ENCODE peak calls at places on chromosome 13, in ten cellular contexts. One of them, this sample, is unnamed.

GRCh38 chr13:113557013-113557412 is 27.5 kb upstream of the TFDP1 start:
- DNase-seq in esophagus squamous epithelium: no peak
- DNase-seq in right lobe of liver: no peak
- DNase-seq in naive thymus-derived CD4-positive, alpha-beta T cell: no peak
- DNase-seq in caudate nucleus: no peak
- DNase-seq in psoas muscle: no peak
- DNase-seq in mammary epithelial cell: no peak
- DNase-seq in colonic mucosa: peak; percentile 9
- DNase-seq in CD4-positive, alpha-beta T cell: no peak
- DNase-seq in foreskin keratinocyte: no peak
- DNase-seq in this sample: no peak

GRCh38 chr13:22801402-22802003 is 379.3 kb upstream of the SGCG start:
- DNase-seq in esophagus squamous epithelium: no peak
- DNase-seq in right lobe of liver: no peak
- DNase-seq in naive thymus-derived CD4-positive, alpha-beta T cell: no peak
- DNase-seq in caudate nucleus: no peak
- DNase-seq in psoas muscle: no peak
- DNase-seq in mammary epithelial cell: no peak
- DNase-seq in colonic mucosa: no peak
- DNase-seq in CD4-positive, alpha-beta T cell: no peak
- DNase-seq in foreskin keratinocyte: peak; percentile 8
- DNase-seq in this sample: no peak

GRCh38 chr13:27339299-27339698 is 68.7 kb downstream of the RASL11A start:
- DNase-seq in esophagus squamous epithelium: no peak
- DNase-seq in right lobe of liver: no peak
- DNase-seq in naive thymus-derived CD4-positive, alpha-beta T cell: no peak
- DNase-seq in caudate nucleus: no peak
- DNase-seq in psoas muscle: no peak
- DNase-seq in mammary epithelial cell: peak; percentile 20
- DNase-seq in colonic mucosa: peak; percentile 38
- DNase-seq in CD4-positive, alpha-beta T cell: no peak
- DNase-seq in foreskin keratinocyte: no peak
- DNase-seq in this sample: peak; percentile 71

GRCh38 chr13:100515410-100515800 is 73.2 kb downstream of the GGACT start:
- DNase-seq in esophagus squamous epithelium: no peak
- DNase-seq in right lobe of liver: no peak
- DNase-seq in naive thymus-derived CD4-positive, alpha-beta T cell: no peak
- DNase-seq in caudate nucleus: no peak
- DNase-seq in psoas muscle: no peak
- DNase-seq in mammary epithelial cell: no peak
- DNase-seq in colonic mucosa: no peak
- DNase-seq in CD4-positive, alpha-beta T cell: no peak
- DNase-seq in foreskin keratinocyte: no peak
- DNase-seq in this sample: no peak

GRCh38 chr13:21710163-21710562 is 39.3 kb downstream of the FGF9 start:
- DNase-seq in esophagus squamous epithelium: no peak
- DNase-seq in right lobe of liver: no peak
- DNase-seq in naive thymus-derived CD4-positive, alpha-beta T cell: no peak
- DNase-seq in caudate nucleus: no peak
- DNase-seq in psoas muscle: no peak
- DNase-seq in mammary epithelial cell: no peak
- DNase-seq in colonic mucosa: no peak
- DNase-seq in CD4-positive, alpha-beta T cell: no peak
- DNase-seq in foreskin keratinocyte: no peak
- DNase-seq in this sample: no peak

GRCh38 chr13:97239306-97239705 is 17.2 kb downstream of the MBNL2 start:
- DNase-seq in esophagus squamous epithelium: no peak
- DNase-seq in right lobe of liver: no peak
- DNase-seq in naive thymus-derived CD4-positive, alpha-beta T cell: no peak
- DNase-seq in caudate nucleus: no peak
- DNase-seq in psoas muscle: no peak
- DNase-seq in mammary epithelial cell: no peak
- DNase-seq in colonic mucosa: no peak
- DNase-seq in CD4-positive, alpha-beta T cell: no peak
- DNase-seq in foreskin keratinocyte: no peak
- DNase-seq in this sample: no peak

GRCh38 chr13:114141261-114141996 is 9.0 kb upstream of the RASA3 start:
- DNase-seq in esophagus squamous epithelium: no peak
- DNase-seq in right lobe of liver: no peak
- DNase-seq in naive thymus-derived CD4-positive, alpha-beta T cell: no peak
- DNase-seq in caudate nucleus: no peak
- DNase-seq in psoas muscle: no peak
- DNase-seq in mammary epithelial cell: no peak
- DNase-seq in colonic mucosa: no peak
- DNase-seq in CD4-positive, alpha-beta T cell: no peak
- DNase-seq in foreskin keratinocyte: no peak
- DNase-seq in this sample: no peak

GRCh38 chr13:84605927-84606326 is 723.7 kb upstream of the SLITRK1 start:
- DNase-seq in esophagus squamous epithelium: no peak
- DNase-seq in right lobe of liver: no peak
- DNase-seq in naive thymus-derived CD4-positive, alpha-beta T cell: no peak
- DNase-seq in caudate nucleus: no peak
- DNase-seq in psoas muscle: no peak
- DNase-seq in mammary epithelial cell: no peak
- DNase-seq in colonic mucosa: no peak
- DNase-seq in CD4-positive, alpha-beta T cell: no peak
- DNase-seq in foreskin keratinocyte: no peak
- DNase-seq in this sample: no peak

GRCh38 chr13:30884543-30884942 is 21.5 kb upstream of the MEDAG start:
- DNase-seq in esophagus squamous epithelium: no peak
- DNase-seq in right lobe of liver: no peak
- DNase-seq in naive thymus-derived CD4-positive, alpha-beta T cell: no peak
- DNase-seq in caudate nucleus: no peak
- DNase-seq in psoas muscle: no peak
- DNase-seq in mammary epithelial cell: no peak
- DNase-seq in colonic mucosa: no peak
- DNase-seq in CD4-positive, alpha-beta T cell: no peak
- DNase-seq in foreskin keratinocyte: no peak
- DNase-seq in this sample: no peak

GRCh38 chr13:41622545-41623429 is 165.4 kb downstream of the RGCC start:
- DNase-seq in esophagus squamous epithelium: no peak
- DNase-seq in right lobe of liver: no peak
- DNase-seq in naive thymus-derived CD4-positive, alpha-beta T cell: no peak
- DNase-seq in caudate nucleus: no peak
- DNase-seq in psoas muscle: no peak
- DNase-seq in mammary epithelial cell: no peak
- DNase-seq in colonic mucosa: no peak
- DNase-seq in CD4-positive, alpha-beta T cell: no peak
- DNase-seq in foreskin keratinocyte: no peak
- DNase-seq in this sample: peak; percentile 55

GRCh38 chr13:89267734-89268133 is 1596.6 kb downstream of the SLITRK5 start:
- DNase-seq in esophagus squamous epithelium: no peak
- DNase-seq in right lobe of liver: no peak
- DNase-seq in naive thymus-derived CD4-positive, alpha-beta T cell: no peak
- DNase-seq in caudate nucleus: no peak
- DNase-seq in psoas muscle: no peak
- DNase-seq in mammary epithelial cell: peak; percentile 61
- DNase-seq in colonic mucosa: no peak
- DNase-seq in CD4-positive, alpha-beta T cell: no peak
- DNase-seq in foreskin keratinocyte: peak; percentile 69
- DNase-seq in this sample: peak; percentile 41

GRCh38 chr13:86446311-86446710 is 647.1 kb upstream of the SLITRK6 start:
- DNase-seq in esophagus squamous epithelium: no peak
- DNase-seq in right lobe of liver: no peak
- DNase-seq in naive thymus-derived CD4-positive, alpha-beta T cell: no peak
- DNase-seq in caudate nucleus: no peak
- DNase-seq in psoas muscle: no peak
- DNase-seq in mammary epithelial cell: no peak
- DNase-seq in colonic mucosa: no peak
- DNase-seq in CD4-positive, alpha-beta T cell: no peak
- DNase-seq in foreskin keratinocyte: no peak
- DNase-seq in this sample: peak; percentile 49

GRCh38 chr13:105019073-105019472 is 1516.4 kb downstream of the EFNB2 start:
- DNase-seq in esophagus squamous epithelium: no peak
- DNase-seq in right lobe of liver: no peak
- DNase-seq in naive thymus-derived CD4-positive, alpha-beta T cell: no peak
- DNase-seq in caudate nucleus: no peak
- DNase-seq in psoas muscle: no peak
- DNase-seq in mammary epithelial cell: no peak
- DNase-seq in colonic mucosa: no peak
- DNase-seq in CD4-positive, alpha-beta T cell: no peak
- DNase-seq in foreskin keratinocyte: no peak
- DNase-seq in this sample: no peak

GRCh38 chr13:73767191-73767741 is 366.9 kb downstream of the KLF12 start:
- DNase-seq in esophagus squamous epithelium: no peak
- DNase-seq in right lobe of liver: no peak
- DNase-seq in naive thymus-derived CD4-positive, alpha-beta T cell: peak; percentile 46
- DNase-seq in caudate nucleus: no peak
- DNase-seq in psoas muscle: no peak
- DNase-seq in mammary epithelial cell: no peak
- DNase-seq in colonic mucosa: no peak
- DNase-seq in CD4-positive, alpha-beta T cell: no peak
- DNase-seq in foreskin keratinocyte: no peak
- DNase-seq in this sample: no peak
- H3K27ac ChIP-seq in esophagus squamous epithelium: no peak overlapping the region
- H3K27ac ChIP-seq in right lobe of liver: no peak overlapping the region
- H3K27ac ChIP-seq in naive thymus-derived CD4-positive, alpha-beta T cell: peak overlapping the region; percentile 77
- H3K27ac ChIP-seq in caudate nucleus: peak overlapping the region; percentile 95
- H3K27ac ChIP-seq in psoas muscle: peak overlapping the region; percentile 73
- H3K27ac ChIP-seq in mammary epithelial cell: no peak overlapping the region
- H3K27ac ChIP-seq in colonic mucosa: peak overlapping the region; percentile 27
- H3K27ac ChIP-seq in CD4-positive, alpha-beta T cell: peak overlapping the region; percentile 83
- H3K27ac ChIP-seq in foreskin keratinocyte: no peak overlapping the region
- H3K27ac ChIP-seq in this sample: no peak overlapping the region

DNA sequence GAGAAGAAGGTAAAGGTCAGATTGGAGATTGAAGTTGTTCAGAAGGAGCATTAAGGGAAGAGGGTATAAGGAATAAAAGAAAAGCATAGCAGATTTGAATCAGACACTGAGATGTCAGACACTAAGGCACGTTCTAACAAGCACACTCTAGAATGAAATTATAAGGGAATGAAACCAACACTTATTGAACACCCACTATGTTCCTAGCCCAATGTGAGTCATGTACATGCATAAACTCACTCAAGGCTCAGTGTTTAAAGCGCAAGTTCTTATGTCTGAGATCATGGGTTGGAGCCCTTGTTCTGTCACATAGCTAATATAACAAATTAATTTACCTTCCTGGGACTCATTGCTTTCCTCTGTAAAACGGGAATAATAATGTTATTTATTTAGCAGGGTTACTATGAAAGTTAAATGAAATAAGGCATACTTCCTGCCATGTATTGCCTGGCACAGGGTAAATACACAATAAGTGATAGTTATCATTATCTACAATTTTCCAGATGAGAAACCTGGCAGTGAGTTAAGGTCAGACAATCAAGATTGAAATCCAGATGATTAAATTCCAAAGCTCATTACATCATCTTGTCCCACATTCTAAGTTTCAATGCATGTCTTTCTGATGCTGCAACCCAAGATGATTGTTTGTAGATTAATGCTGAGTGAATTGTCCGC is 68.3 kb upstream of the DACH1 start:
- DNase-seq in esophagus squamous epithelium: no peak
- DNase-seq in right lobe of liver: no peak
- DNase-seq in naive thymus-derived CD4-positive, alpha-beta T cell: no peak
- DNase-seq in caudate nucleus: no peak
- DNase-seq in psoas muscle: no peak
- DNase-seq in mammary epithelial cell: peak; percentile 78
- DNase-seq in colonic mucosa: no peak
- DNase-seq in CD4-positive, alpha-beta T cell: no peak
- DNase-seq in foreskin keratinocyte: peak; percentile 87
- DNase-seq in this sample: no peak
- H3K27ac ChIP-seq in esophagus squamous epithelium: no peak overlapping the region
- H3K27ac ChIP-seq in right lobe of liver: no peak overlapping the region
- H3K27ac ChIP-seq in naive thymus-derived CD4-positive, alpha-beta T cell: no peak overlapping the region
- H3K27ac ChIP-seq in caudate nucleus: no peak overlapping the region
- H3K27ac ChIP-seq in psoas muscle: no peak overlapping the region
- H3K27ac ChIP-seq in mammary epithelial cell: peak overlapping the region; percentile 50
- H3K27ac ChIP-seq in colonic mucosa: no peak overlapping the region
- H3K27ac ChIP-seq in CD4-positive, alpha-beta T cell: no peak overlapping the region
- H3K27ac ChIP-seq in foreskin keratinocyte: no peak overlapping the region
- H3K27ac ChIP-seq in this sample: no peak overlapping the region

DNA sequence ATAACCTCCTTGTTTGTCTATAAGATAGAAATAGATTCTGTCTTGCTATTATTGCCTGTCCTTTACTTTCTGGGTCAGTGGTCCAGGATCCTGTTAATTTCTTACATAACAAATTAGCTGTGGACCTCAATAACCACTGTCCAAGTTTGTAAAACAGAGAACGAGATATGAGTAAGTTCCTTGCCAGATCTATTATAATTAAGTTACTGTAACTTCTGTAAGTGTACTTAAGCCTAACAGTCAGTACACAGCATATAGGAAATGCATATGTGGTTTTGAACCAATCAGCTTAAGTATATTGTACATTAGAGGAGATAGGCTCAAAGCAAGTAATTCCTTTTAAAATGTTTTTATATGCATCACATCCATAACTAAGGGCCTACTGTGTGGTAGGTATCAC is 34.9 kb downstream of the HTR2A start:
- DNase-seq in esophagus squamous epithelium: no peak
- DNase-seq in right lobe of liver: no peak
- DNase-seq in naive thymus-derived CD4-positive, alpha-beta T cell: no peak
- DNase-seq in caudate nucleus: no peak
- DNase-seq in psoas muscle: no peak
- DNase-seq in mammary epithelial cell: no peak
- DNase-seq in colonic mucosa: no peak
- DNase-seq in CD4-positive, alpha-beta T cell: no peak
- DNase-seq in foreskin keratinocyte: no peak
- DNase-seq in this sample: no peak
- H3K27ac ChIP-seq in esophagus squamous epithelium: no peak overlapping the region
- H3K27ac ChIP-seq in right lobe of liver: no peak overlapping the region
- H3K27ac ChIP-seq in naive thymus-derived CD4-positive, alpha-beta T cell: no peak overlapping the region
- H3K27ac ChIP-seq in caudate nucleus: no peak overlapping the region
- H3K27ac ChIP-seq in psoas muscle: no peak overlapping the region
- H3K27ac ChIP-seq in mammary epithelial cell: no peak overlapping the region
- H3K27ac ChIP-seq in colonic mucosa: no peak overlapping the region
- H3K27ac ChIP-seq in CD4-positive, alpha-beta T cell: no peak overlapping the region
- H3K27ac ChIP-seq in foreskin keratinocyte: no peak overlapping the region
- H3K27ac ChIP-seq in this sample: no peak overlapping the region

GRCh38 chr13:36212789-36213188 is 1.6 kb downstream of the SOHLH2 start:
- DNase-seq in esophagus squamous epithelium: no peak
- DNase-seq in right lobe of liver: no peak
- DNase-seq in naive thymus-derived CD4-positive, alpha-beta T cell: no peak
- DNase-seq in caudate nucleus: no peak
- DNase-seq in psoas muscle: no peak
- DNase-seq in mammary epithelial cell: no peak
- DNase-seq in colonic mucosa: no peak
- DNase-seq in CD4-positive, alpha-beta T cell: no peak
- DNase-seq in foreskin keratinocyte: no peak
- DNase-seq in this sample: no peak
- H3K27ac ChIP-seq in esophagus squamous epithelium: no peak overlapping the region
- H3K27ac ChIP-seq in right lobe of liver: no peak overlapping the region
- H3K27ac ChIP-seq in naive thymus-derived CD4-positive, alpha-beta T cell: no peak overlapping the region
- H3K27ac ChIP-seq in caudate nucleus: no peak overlapping the region
- H3K27ac ChIP-seq in psoas muscle: no peak overlapping the region
- H3K27ac ChIP-seq in mammary epithelial cell: no peak overlapping the region
- H3K27ac ChIP-seq in colonic mucosa: no peak overlapping the region
- H3K27ac ChIP-seq in CD4-positive, alpha-beta T cell: no peak overlapping the region
- H3K27ac ChIP-seq in foreskin keratinocyte: no peak overlapping the region
- H3K27ac ChIP-seq in this sample: no peak overlapping the region

GRCh38 chr13:47837104-47837880 is 163.8 kb downstream of the SUCLA2 start:
- DNase-seq in esophagus squamous epithelium: no peak
- DNase-seq in right lobe of liver: no peak
- DNase-seq in naive thymus-derived CD4-positive, alpha-beta T cell: no peak
- DNase-seq in caudate nucleus: no peak
- DNase-seq in psoas muscle: no peak
- DNase-seq in mammary epithelial cell: no peak
- DNase-seq in colonic mucosa: no peak
- DNase-seq in CD4-positive, alpha-beta T cell: no peak
- DNase-seq in foreskin keratinocyte: no peak
- DNase-seq in this sample: no peak
- H3K27ac ChIP-seq in esophagus squamous epithelium: no peak overlapping the region
- H3K27ac ChIP-seq in right lobe of liver: no peak overlapping the region
- H3K27ac ChIP-seq in naive thymus-derived CD4-positive, alpha-beta T cell: no peak overlapping the region
- H3K27ac ChIP-seq in caudate nucleus: no peak overlapping the region
- H3K27ac ChIP-seq in psoas muscle: no peak overlapping the region
- H3K27ac ChIP-seq in mammary epithelial cell: no peak overlapping the region
- H3K27ac ChIP-seq in colonic mucosa: no peak overlapping the region
- H3K27ac ChIP-seq in CD4-positive, alpha-beta T cell: no peak overlapping the region
- H3K27ac ChIP-seq in foreskin keratinocyte: no peak overlapping the region
- H3K27ac ChIP-seq in this sample: no peak overlapping the region

GRCh38 chr13:48404952-48405351 is 8.0 kb downstream of the LPAR6 start:
- DNase-seq in esophagus squamous epithelium: no peak
- DNase-seq in right lobe of liver: no peak
- DNase-seq in naive thymus-derived CD4-positive, alpha-beta T cell: no peak
- DNase-seq in caudate nucleus: no peak
- DNase-seq in psoas muscle: no peak
- DNase-seq in mammary epithelial cell: no peak
- DNase-seq in colonic mucosa: no peak
- DNase-seq in CD4-positive, alpha-beta T cell: no peak
- DNase-seq in foreskin keratinocyte: no peak
- DNase-seq in this sample: no peak
- H3K27ac ChIP-seq in esophagus squamous epithelium: peak overlapping the region; percentile 95
- H3K27ac ChIP-seq in right lobe of liver: peak overlapping the region; percentile 52
- H3K27ac ChIP-seq in naive thymus-derived CD4-positive, alpha-beta T cell: no peak overlapping the region
- H3K27ac ChIP-seq in caudate nucleus: peak overlapping the region; percentile 2
- H3K27ac ChIP-seq in psoas muscle: no peak overlapping the region
- H3K27ac ChIP-seq in mammary epithelial cell: no peak overlapping the region
- H3K27ac ChIP-seq in colonic mucosa: no peak overlapping the region
- H3K27ac ChIP-seq in CD4-positive, alpha-beta T cell: no peak overlapping the region
- H3K27ac ChIP-seq in foreskin keratinocyte: peak overlapping the region; percentile 7
- H3K27ac ChIP-seq in this sample: no peak overlapping the region

This sample was measured in PC-3.